ENCODE peak calls at places on chromosomes 12 and 14, in eight cellular contexts. L, C, G, Z, S, H, Y and E are unnamed samples.

GRCh38 chr14:20934148-20934762 is 21.0 kb upstream of the RNASE2 start:
- DNase-seq in C (peak; percentile 88), S (no peak), L (peak; percentile 9), Y (peak; percentile 5), G (no peak), Z (peak; percentile 61), H (no peak), E (no peak)

GRCh38 chr12:33476058-33476457 is 36.4 kb upstream of the SYT10 start:
- DNase-seq in Y (no peak), S (no peak), Z (no peak), G (no peak), C (no peak), L (peak; percentile 62), H (no peak), E (no peak)

GRCh38 chr12:113019045-113019444 is 37.5 kb upstream of the DTX1 start:
- DNase-seq in G (peak; percentile 17), H (no peak), S (no peak), Y (no peak), L (peak; percentile 76), Z (no peak), C (no peak), E (no peak)

GRCh38 chr14:35883677-35884293 is 57.6 kb downstream of the BRMS1L start:
- DNase-seq in Y (no peak), G (peak; percentile 17), L (peak; percentile 60), H (peak; percentile 18), C (no peak), Z (no peak), S (peak; percentile 9), E (no peak)

GRCh38 chr14:92897922-92898599 is 24.9 kb upstream of the CHGA start:
- DNase-seq in G (no peak), L (peak; percentile 12), S (no peak), C (no peak), Y (no peak), Z (no peak), H (no peak), E (no peak)

GRCh38 chr12:102562836-102563425 is 82.6 kb upstream of the IGF1 start:
- DNase-seq in Z (no peak), Y (no peak), H (no peak), C (no peak), G (peak; percentile 84), L (no peak), S (no peak), E (no peak)

GRCh38 chr12:62898568-62898967 is 36.4 kb downstream of the PPM1H start:
- DNase-seq in C (no peak), S (no peak), L (peak; percentile 61), Y (no peak), G (no peak), H (no peak), Z (no peak), E (no peak)

GRCh38 chr14:59788176-59788575 is 82.4 kb downstream of the RTN1 start:
- DNase-seq in H (no peak), C (no peak), L (no peak), S (no peak), Y (no peak), G (no peak), Z (no peak), E (no peak)

GRCh38 chr14:96260341-96260821 is 4.4 kb downstream of the BDKRB1 start:
- DNase-seq in H (peak; percentile 77), G (no peak), C (no peak), S (no peak), L (peak; percentile 59), Y (no peak), Z (no peak), E (no peak)

GRCh38 chr12:80001562-80001961 is 66.7 kb upstream of the PPP1R12A start:
- DNase-seq in Z (no peak), L (peak; percentile 65), Y (no peak), H (no peak), C (no peak), S (no peak), G (peak; percentile 64), E (no peak)

GRCh38 chr12:76432733-76433132 is 84.5 kb upstream of the BBS10 start:
- DNase-seq in Y (no peak), C (no peak), Z (no peak), L (no peak), H (no peak), S (no peak), G (no peak), E (no peak)

GRCh38 chr12:76586764-76587395 is 27.3 kb upstream of the OSBPL8 start:
- DNase-seq in S (peak; percentile 16), Z (no peak), C (no peak), L (peak; percentile 60), Y (peak; percentile 38), H (peak; percentile 67), G (peak; percentile 10), E (peak; percentile 30)

GRCh38 chr12:124713041-124713435 is 145.6 kb upstream of the NCOR2 start:
- DNase-seq in Y (peak; percentile 73), S (no peak), C (no peak), G (no peak), L (no peak), Z (peak; percentile 91), H (no peak), E (peak; percentile 58)

GRCh38 chr14:75833326-75834020 is 148.3 kb downstream of the TGFB3 start:
- DNase-seq in Y (no peak), S (no peak), H (no peak), Z (no peak), L (no peak), C (no peak), G (no peak), E (no peak)

GRCh38 chr12:114481200-114481535 is 75.2 kb upstream of the TBX5 start:
- DNase-seq in H (no peak), C (no peak), S (no peak), Y (no peak), G (no peak), Z (no peak), L (no peak), E (no peak)
- H3K27me3 ChIP-seq in H (peaks cover 29% of the 10 kb centered on the region), C (peaks cover 81% of the 10 kb centered on the region), S (peaks cover 72% of the 10 kb centered on the region), Y (peaks cover 74% of the 10 kb centered on the region), G (peaks cover 65% of the 10 kb centered on the region), Z (peaks cover 5% of the 10 kb centered on the region), L (peaks cover 78% of the 10 kb centered on the region), E (peaks cover 43% of the 10 kb centered on the region)

GRCh38 chr12:107366322-107366721 is 273.0 kb upstream of the CRY1 start:
- DNase-seq in G (no peak), H (no peak), Z (no peak), C (no peak), L (no peak), S (no peak), Y (no peak), E (no peak)

GRCh38 chr12:107362960-107363359 is 269.6 kb upstream of the CRY1 start:
- DNase-seq in G (no peak), C (no peak), L (no peak), S (no peak), Y (no peak), Z (no peak), H (no peak), E (no peak)

GRCh38 chr12:107368586-107368985 is 275.2 kb upstream of the CRY1 start:
- DNase-seq in H (no peak), Y (no peak), Z (no peak), C (no peak), G (no peak), L (no peak), S (no peak), E (no peak)

GRCh38 chr12:107364875-107365518 is 271.6 kb upstream of the CRY1 start:
- DNase-seq in L (no peak), H (no peak), Y (no peak), Z (no peak), C (no peak), G (no peak), S (no peak), E (no peak)

GRCh38 chr12:107365703-107366102 is 272.4 kb upstream of the CRY1 start:
- DNase-seq in L (no peak), C (no peak), S (no peak), Y (no peak), G (no peak), H (no peak), Z (no peak), E (no peak)
- H3K27ac ChIP-seq in L (no peak overlapping the region), C (no peak overlapping the region), S (no peak overlapping the region), Y (no peak overlapping the region), G (no peak overlapping the region), H (no peak overlapping the region), Z (no peak overlapping the region), E (no peak overlapping the region)

GRCh38 chr12:128337456-128338160 is 70.6 kb downstream of the TMEM132C start:
- DNase-seq in G (no peak), H (no peak), Z (no peak), S (no peak), Y (no peak), L (no peak), C (no peak), E (no peak)

GRCh38 chr12:128339121-128339520 is 72.2 kb downstream of the TMEM132C start:
- DNase-seq in L (no peak), S (no peak), Y (no peak), G (no peak), C (no peak), H (no peak), Z (no peak), E (no peak)

GRCh38 chr12:128339669-128340068 is 72.7 kb downstream of the TMEM132C start:
- DNase-seq in C (no peak), S (no peak), Z (no peak), Y (no peak), L (no peak), G (no peak), H (no peak), E (no peak)

GRCh38 chr12:128338344-128338743 is 71.4 kb downstream of the TMEM132C start:
- DNase-seq in Y (no peak), Z (no peak), H (no peak), G (no peak), L (no peak), C (no peak), S (no peak), E (no peak)

DNA sequence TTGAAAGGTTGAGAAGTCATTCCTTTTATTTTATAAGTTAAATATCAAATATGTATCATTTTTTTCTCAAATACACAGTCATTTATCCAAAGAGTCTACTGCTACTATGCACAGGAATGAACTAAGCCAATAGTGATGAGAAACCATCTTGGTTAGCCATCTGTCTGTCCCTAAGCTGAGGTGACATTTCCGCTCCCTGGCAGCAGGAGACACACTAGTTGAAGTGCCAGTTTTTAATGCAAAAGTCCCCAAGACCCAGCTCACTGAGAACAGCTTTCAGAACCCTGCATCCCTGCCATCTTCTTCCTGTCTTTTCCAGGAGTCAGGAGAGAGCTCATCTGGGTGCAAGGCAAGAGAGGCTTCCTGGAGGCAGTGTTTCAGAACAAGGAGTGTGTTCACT is 69.5 kb downstream of the TMEM132C start:
- DNase-seq in L (no peak), S (no peak), C (no peak), Z (no peak), Y (no peak), H (no peak), G (no peak), E (no peak)
- H3K27me3 ChIP-seq in L (peaks cover 19% of the 10 kb centered on the region), S (peaks cover 5% of the 10 kb centered on the region), C (peaks cover 41% of the 10 kb centered on the region), Z (no peaks in the 10 kb centered on the region), Y (peaks cover 7% of the 10 kb centered on the region), H (no peaks in the 10 kb centered on the region), G (peaks cover 5% of the 10 kb centered on the region), E (no peaks in the 10 kb centered on the region)

DNA sequence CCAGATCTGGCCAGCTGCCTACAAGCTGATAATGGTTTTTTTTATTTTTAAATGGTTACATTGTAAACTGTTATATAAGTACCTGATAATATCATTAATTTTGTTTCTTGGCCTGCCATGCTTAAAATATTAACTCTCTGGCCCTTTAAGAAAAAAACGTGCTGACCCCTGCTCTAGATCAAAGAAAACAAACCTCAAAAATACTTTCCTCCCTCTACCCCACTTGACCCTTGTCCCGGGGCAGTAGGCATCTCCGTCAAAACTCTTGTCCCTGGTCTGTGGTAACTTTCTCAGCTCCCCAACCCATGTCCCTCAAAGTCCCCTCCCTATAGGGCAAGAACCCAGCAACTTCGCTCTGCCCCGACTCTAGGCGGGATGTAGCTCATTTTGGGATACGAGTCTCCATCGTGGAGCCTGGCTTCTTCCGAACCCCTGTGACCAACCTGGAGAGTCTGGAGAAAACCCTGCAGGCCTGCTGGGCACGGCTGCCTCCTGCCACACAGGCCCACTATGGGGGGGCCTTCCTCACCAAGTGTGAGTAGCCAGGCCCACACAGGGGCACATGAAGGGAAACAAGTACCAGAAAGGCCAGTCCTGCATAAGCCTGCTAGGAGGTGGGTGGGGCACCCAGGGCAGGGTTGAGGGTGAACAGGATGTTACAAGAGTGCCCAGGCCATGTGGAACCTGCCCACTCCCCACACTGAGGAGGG is 3.5 kb downstream of the RDH5 start:
- DNase-seq in G (no peak), C (no peak), Z (no peak), L (no peak), Y (no peak), S (no peak), H (no peak), E (no peak)
- H3K27ac ChIP-seq in G (no peak overlapping the region), C (no peak overlapping the region), Z (peak overlapping the region; percentile 39), L (no peak overlapping the region), Y (peak overlapping the region; percentile 48), S (no peak overlapping the region), H (no peak overlapping the region), E (peak overlapping the region; percentile 95)